ENCODE peak calls at places on chromosomes 5 and 9, in ten cellular contexts. One of them, this sample, is unnamed.

GRCh38 chr9:88587182-88587581 is 52.2 kb downstream of the NXNL2 start:
- DNase-seq in SJSA1: no peak
- DNase-seq in globus pallidus: no peak
- DNase-seq in iPS-NIHi11: no peak
- DNase-seq in neural crest cell: no peak
- DNase-seq in NCI-H460: no peak
- DNase-seq in hepatic stellate cell: no peak
- DNase-seq in left ventricle myocardium inferior: no peak
- DNase-seq in HTR-8/SVneo: no peak
- DNase-seq in frontal cortex: no peak
- DNase-seq in this sample: no peak

GRCh38 chr5:125584119-125584518 is 837.7 kb upstream of the ZNF608 start:
- DNase-seq in iPS-NIHi11: no peak
- DNase-seq in globus pallidus: peak
- DNase-seq in left ventricle myocardium inferior: no peak
- DNase-seq in hepatic stellate cell: no peak
- DNase-seq in NCI-H460: no peak
- DNase-seq in neural crest cell: no peak
- DNase-seq in HTR-8/SVneo: no peak
- DNase-seq in SJSA1: no peak
- DNase-seq in frontal cortex: no peak
- DNase-seq in this sample: no peak

GRCh38 chr5:36152324-36153298 is 700 bp downstream of the SKP2 start:
- DNase-seq in SJSA1: no peak
- DNase-seq in HTR-8/SVneo: peak
- DNase-seq in iPS-NIHi11: peak
- DNase-seq in neural crest cell: no peak
- DNase-seq in hepatic stellate cell: peak
- DNase-seq in NCI-H460: no peak
- DNase-seq in left ventricle myocardium inferior: no peak
- DNase-seq in frontal cortex: no peak
- DNase-seq in globus pallidus: no peak
- DNase-seq in this sample: no peak

GRCh38 chr5:40405985-40406384 is 273.7 kb upstream of the PTGER4 start:
- DNase-seq in left ventricle myocardium inferior: no peak
- DNase-seq in SJSA1: no peak
- DNase-seq in globus pallidus: no peak
- DNase-seq in HTR-8/SVneo: no peak
- DNase-seq in neural crest cell: no peak
- DNase-seq in NCI-H460: no peak
- DNase-seq in iPS-NIHi11: no peak
- DNase-seq in frontal cortex: no peak
- DNase-seq in hepatic stellate cell: no peak
- DNase-seq in this sample: no peak

GRCh38 chr9:9746826-9747225 is 866.0 kb downstream of the PTPRD start:
- DNase-seq in iPS-NIHi11: no peak
- DNase-seq in neural crest cell: no peak
- DNase-seq in hepatic stellate cell: no peak
- DNase-seq in SJSA1: no peak
- DNase-seq in NCI-H460: no peak
- DNase-seq in globus pallidus: no peak
- DNase-seq in left ventricle myocardium inferior: no peak
- DNase-seq in HTR-8/SVneo: no peak
- DNase-seq in frontal cortex: no peak
- DNase-seq in this sample: no peak

GRCh38 chr9:116425244-116425643 is 261.9 kb upstream of the TRIM32 start:
- DNase-seq in left ventricle myocardium inferior: no peak
- DNase-seq in frontal cortex: no peak
- DNase-seq in HTR-8/SVneo: no peak
- DNase-seq in neural crest cell: no peak
- DNase-seq in hepatic stellate cell: no peak
- DNase-seq in iPS-NIHi11: no peak
- DNase-seq in SJSA1: no peak
- DNase-seq in globus pallidus: no peak
- DNase-seq in NCI-H460: no peak
- DNase-seq in this sample: no peak

GRCh38 chr9:73074176-73074708 is 77.4 kb upstream of the ANXA1 start:
- DNase-seq in hepatic stellate cell: no peak
- DNase-seq in NCI-H460: no peak
- DNase-seq in left ventricle myocardium inferior: no peak
- DNase-seq in SJSA1: no peak
- DNase-seq in iPS-NIHi11: no peak
- DNase-seq in frontal cortex: no peak
- DNase-seq in HTR-8/SVneo: no peak
- DNase-seq in globus pallidus: no peak
- DNase-seq in neural crest cell: no peak
- DNase-seq in this sample: no peak

GRCh38 chr9:93087971-93088655 is 7.9 kb upstream of the CARD19 start:
- DNase-seq in hepatic stellate cell: no peak
- DNase-seq in iPS-NIHi11: no peak
- DNase-seq in NCI-H460: no peak
- DNase-seq in left ventricle myocardium inferior: no peak
- DNase-seq in neural crest cell: no peak
- DNase-seq in frontal cortex: no peak
- DNase-seq in SJSA1: no peak
- DNase-seq in globus pallidus: no peak
- DNase-seq in HTR-8/SVneo: no peak
- DNase-seq in this sample: no peak

GRCh38 chr5:132428811-132429440 is 59.4 kb downstream of the SLC22A5 start:
- DNase-seq in neural crest cell: no peak
- DNase-seq in SJSA1: peak
- DNase-seq in iPS-NIHi11: no peak
- DNase-seq in NCI-H460: no peak
- DNase-seq in HTR-8/SVneo: peak
- DNase-seq in hepatic stellate cell: peak
- DNase-seq in globus pallidus: no peak
- DNase-seq in frontal cortex: no peak
- DNase-seq in left ventricle myocardium inferior: no peak
- DNase-seq in this sample: no peak

GRCh38 chr5:169289520-169289919 is 11.4 kb downstream of the SLIT3 start:
- DNase-seq in left ventricle myocardium inferior: no peak
- DNase-seq in HTR-8/SVneo: no peak
- DNase-seq in hepatic stellate cell: no peak
- DNase-seq in globus pallidus: no peak
- DNase-seq in NCI-H460: no peak
- DNase-seq in iPS-NIHi11: no peak
- DNase-seq in SJSA1: no peak
- DNase-seq in frontal cortex: no peak
- DNase-seq in neural crest cell: no peak
- DNase-seq in this sample: no peak

GRCh38 chr5:80210014-80210413 is 45.8 kb downstream of the SERINC5 start:
- DNase-seq in frontal cortex: no peak
- DNase-seq in SJSA1: no peak
- DNase-seq in neural crest cell: no peak
- DNase-seq in NCI-H460: no peak
- DNase-seq in iPS-NIHi11: no peak
- DNase-seq in HTR-8/SVneo: no peak
- DNase-seq in hepatic stellate cell: no peak
- DNase-seq in globus pallidus: no peak
- DNase-seq in left ventricle myocardium inferior: no peak
- DNase-seq in this sample: no peak

GRCh38 chr5:176850371-176851245 is 40.2 kb downstream of the UNC5A start:
- DNase-seq in NCI-H460: no peak
- DNase-seq in hepatic stellate cell: no peak
- DNase-seq in left ventricle myocardium inferior: no peak
- DNase-seq in frontal cortex: no peak
- DNase-seq in iPS-NIHi11: no peak
- DNase-seq in HTR-8/SVneo: no peak
- DNase-seq in neural crest cell: no peak
- DNase-seq in globus pallidus: no peak
- DNase-seq in SJSA1: no peak
- DNase-seq in this sample: no peak

GRCh38 chr9:69637193-69637592 is 35.0 kb downstream of the APBA1 start:
- DNase-seq in hepatic stellate cell: no peak
- DNase-seq in globus pallidus: no peak
- DNase-seq in neural crest cell: no peak
- DNase-seq in left ventricle myocardium inferior: no peak
- DNase-seq in SJSA1: no peak
- DNase-seq in iPS-NIHi11: no peak
- DNase-seq in NCI-H460: no peak
- DNase-seq in HTR-8/SVneo: no peak
- DNase-seq in frontal cortex: no peak
- DNase-seq in this sample: no peak

GRCh38 chr9:90855208-90856000 is 53.8 kb downstream of the SYK start:
- DNase-seq in HTR-8/SVneo: no peak
- DNase-seq in iPS-NIHi11: no peak
- DNase-seq in frontal cortex: no peak
- DNase-seq in left ventricle myocardium inferior: no peak
- DNase-seq in globus pallidus: no peak
- DNase-seq in neural crest cell: no peak
- DNase-seq in SJSA1: no peak
- DNase-seq in hepatic stellate cell: no peak
- DNase-seq in NCI-H460: no peak
- DNase-seq in this sample: no peak

GRCh38 chr9:30732060-30732459 is 1652.4 kb upstream of the ACO1 start:
- DNase-seq in SJSA1: no peak
- DNase-seq in left ventricle myocardium inferior: no peak
- DNase-seq in iPS-NIHi11: no peak
- DNase-seq in frontal cortex: no peak
- DNase-seq in NCI-H460: no peak
- DNase-seq in neural crest cell: no peak
- DNase-seq in globus pallidus: no peak
- DNase-seq in hepatic stellate cell: no peak
- DNase-seq in HTR-8/SVneo: no peak
- DNase-seq in this sample: no peak

GRCh38 chr5:146662229-146662628 is 146.2 kb upstream of the GPR151 start:
- DNase-seq in NCI-H460: no peak
- DNase-seq in hepatic stellate cell: no peak
- DNase-seq in iPS-NIHi11: peak
- DNase-seq in frontal cortex: no peak
- DNase-seq in globus pallidus: no peak
- DNase-seq in SJSA1: no peak
- DNase-seq in HTR-8/SVneo: no peak
- DNase-seq in neural crest cell: no peak
- DNase-seq in left ventricle myocardium inferior: no peak
- DNase-seq in this sample: no peak

GRCh38 chr5:41510176-41510831 is at the start of gene PLCXD3:
- DNase-seq in globus pallidus: peak
- DNase-seq in frontal cortex: no peak
- DNase-seq in left ventricle myocardium inferior: peak
- DNase-seq in HTR-8/SVneo: no peak
- DNase-seq in hepatic stellate cell: peak
- DNase-seq in iPS-NIHi11: peak
- DNase-seq in SJSA1: no peak
- DNase-seq in NCI-H460: no peak
- DNase-seq in neural crest cell: peak
- DNase-seq in this sample: peak

GRCh38 chr5:107781451-107781850 is 110.7 kb upstream of the EFNA5 start:
- DNase-seq in hepatic stellate cell: no peak
- DNase-seq in SJSA1: no peak
- DNase-seq in left ventricle myocardium inferior: no peak
- DNase-seq in NCI-H460: no peak
- DNase-seq in iPS-NIHi11: no peak
- DNase-seq in frontal cortex: no peak
- DNase-seq in globus pallidus: no peak
- DNase-seq in neural crest cell: no peak
- DNase-seq in HTR-8/SVneo: no peak
- DNase-seq in this sample: no peak

GRCh38 chr5:10564838-10565784 is 1.2 kb downstream of the ANKRD33B start:
- DNase-seq in frontal cortex: no peak
- DNase-seq in left ventricle myocardium inferior: peak
- DNase-seq in neural crest cell: no peak
- DNase-seq in SJSA1: no peak
- DNase-seq in NCI-H460: no peak
- DNase-seq in globus pallidus: no peak
- DNase-seq in hepatic stellate cell: peak
- DNase-seq in HTR-8/SVneo: no peak
- DNase-seq in iPS-NIHi11: peak
- DNase-seq in this sample: no peak

GRCh38 chr5:140840978-140841962 is at the start of gene PCDHA8:
- DNase-seq in left ventricle myocardium inferior: no peak
- DNase-seq in hepatic stellate cell: peak
- DNase-seq in NCI-H460: peak
- DNase-seq in frontal cortex: peak
- DNase-seq in neural crest cell: no peak
- DNase-seq in SJSA1: no peak
- DNase-seq in globus pallidus: peak
- DNase-seq in HTR-8/SVneo: peak
- DNase-seq in iPS-NIHi11: peak
- DNase-seq in this sample: peak

GRCh38 chr5:125200842-125201373 is 454.5 kb upstream of the ZNF608 start:
- DNase-seq in hepatic stellate cell: no peak
- DNase-seq in SJSA1: no peak
- DNase-seq in neural crest cell: no peak
- DNase-seq in NCI-H460: no peak
- DNase-seq in iPS-NIHi11: no peak
- DNase-seq in left ventricle myocardium inferior: no peak
- DNase-seq in HTR-8/SVneo: no peak
- DNase-seq in globus pallidus: no peak
- DNase-seq in frontal cortex: no peak
- DNase-seq in this sample: no peak

GRCh38 chr5:98573834-98574233 is 199.6 kb upstream of the RGMB start:
- DNase-seq in neural crest cell: no peak
- DNase-seq in left ventricle myocardium inferior: no peak
- DNase-seq in HTR-8/SVneo: no peak
- DNase-seq in iPS-NIHi11: no peak
- DNase-seq in globus pallidus: no peak
- DNase-seq in hepatic stellate cell: no peak
- DNase-seq in NCI-H460: no peak
- DNase-seq in SJSA1: no peak
- DNase-seq in frontal cortex: no peak
- DNase-seq in this sample: no peak

GRCh38 chr5:156838966-156839365 is 11.1 kb upstream of the PPP1R2B start:
- DNase-seq in iPS-NIHi11: no peak
- DNase-seq in NCI-H460: no peak
- DNase-seq in SJSA1: no peak
- DNase-seq in hepatic stellate cell: no peak
- DNase-seq in HTR-8/SVneo: no peak
- DNase-seq in globus pallidus: peak
- DNase-seq in frontal cortex: no peak
- DNase-seq in left ventricle myocardium inferior: no peak
- DNase-seq in neural crest cell: no peak
- DNase-seq in this sample: no peak

This sample was measured in C1 segment of cervical spinal cord.